ENCODE peak calls at places on chromosomes 16 and 17, in eight cellular contexts. Y is kidney, O is cardiac muscle cell, M is GM23338, I is mucosa of descending colon, A is heart left ventricle, B is SJCRH30, H is HepG2. E is an unnamed sample.

GRCh38 chr17:75471207-75471606 is 14.8 kb downstream of the TMEM94 start:
- DNase-seq in Y (no peak), A (no peak), M (no peak), B (no peak), H (no peak), I (no peak), O (no peak), E (no peak)

GRCh38 chr16:81493755-81494433 is 49.3 kb downstream of the CMIP start:
- DNase-seq in H (peak; percentile 57), A (no peak), O (no peak), I (peak; percentile 82), Y (peak; percentile 95), M (no peak), B (no peak), E (no peak)

GRCh38 chr17:2421315-2422147 is 20.7 kb upstream of the MNT start:
- DNase-seq in A (no peak), H (no peak), M (peak; percentile 63), Y (no peak), O (no peak), B (no peak), I (no peak), E (peak; percentile 83)

GRCh38 chr17:19508327-19508867 is 25.3 kb upstream of the SLC47A1 start:
- DNase-seq in A (peak; percentile 51), O (no peak), B (no peak), Y (peak; percentile 84), M (peak; percentile 32), H (no peak), I (peak; percentile 76), E (peak; percentile 45)

GRCh38 chr16:10080031-10080772 is 102.0 kb downstream of the GRIN2A start:
- DNase-seq in M (no peak), B (peak; percentile 2), O (peak; percentile 52), I (no peak), A (peak; percentile 69), H (no peak), Y (no peak), E (no peak)

GRCh38 chr16:87465306-87465705 is 27.5 kb downstream of the ZCCHC14 start:
- DNase-seq in A (peak; percentile 82), H (peak; percentile 79), Y (peak; percentile 92), M (no peak), I (peak; percentile 82), B (peak; percentile 41), O (no peak), E (no peak)

GRCh38 chr17:35241520-35241919 is 1.4 kb upstream of the SLFN5 start:
- DNase-seq in H (no peak), Y (no peak), O (no peak), I (peak; percentile 57), A (no peak), M (peak; percentile 15), B (no peak), E (no peak)

GRCh38 chr17:9124554-9124935 is 103.2 kb downstream of the NTN1 start:
- DNase-seq in B (no peak), O (no peak), M (no peak), I (no peak), H (no peak), Y (no peak), A (no peak), E (no peak)

GRCh38 chr17:52027081-52027480 is 131.4 kb downstream of the CA10 start:
- DNase-seq in H (no peak), M (peak; percentile 12), B (no peak), A (no peak), I (no peak), O (no peak), Y (no peak), E (no peak)

GRCh38 chr16:84040823-84041391 is 1.7 kb downstream of the SLC38A8 start:
- DNase-seq in A (no peak), I (peak; percentile 17), Y (peak; percentile 68), M (no peak), O (no peak), B (peak; percentile 85), H (no peak), E (no peak)
- H3K4me3 ChIP-seq in A (no peak overlapping the region), I (no peak overlapping the region), Y (no peak overlapping the region), M (no peak overlapping the region), O (no peak overlapping the region), B (peak overlapping the region; percentile 30), H (no peak overlapping the region), E (no peak overlapping the region)

GRCh38 chr16:20397468-20398074 is 7.0 kb downstream of the PDILT start:
- DNase-seq in M (no peak), Y (no peak), B (no peak), H (peak; percentile 31), I (no peak), O (no peak), A (no peak), E (no peak)
- H3K4me3 ChIP-seq in M (no peak overlapping the region), Y (no peak overlapping the region), B (no peak overlapping the region), H (peak overlapping the region; percentile 36), I (no peak overlapping the region), O (no peak overlapping the region), A (no peak overlapping the region), E (no peak overlapping the region)

DNA sequence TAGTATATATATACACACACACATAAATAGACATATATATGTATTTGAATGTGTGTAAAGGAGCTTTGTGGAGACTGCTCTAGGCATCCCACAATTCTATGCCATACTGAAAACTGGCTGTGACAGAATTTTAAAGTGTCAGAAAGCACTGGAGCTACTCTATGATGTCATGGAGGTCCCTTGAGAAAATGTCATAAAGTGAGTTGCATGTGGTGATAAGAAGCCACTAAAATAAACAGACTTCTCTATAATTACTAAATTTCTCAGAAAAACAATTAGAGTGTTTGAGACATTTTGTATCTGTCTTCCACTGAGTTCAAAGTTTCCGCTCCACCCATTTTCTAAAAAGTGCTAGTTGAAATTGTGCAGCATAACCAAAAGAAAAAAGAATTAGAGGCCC is 603.9 kb downstream of the KCNJ2 start:
- DNase-seq in Y (no peak), I (no peak), M (no peak), B (no peak), A (no peak), H (no peak), O (no peak), E (no peak)
- H3K4me3 ChIP-seq in Y (no peak overlapping the region), I (no peak overlapping the region), M (no peak overlapping the region), B (no peak overlapping the region), A (no peak overlapping the region), H (no peak overlapping the region), O (no peak overlapping the region), E (no peak overlapping the region)

GRCh38 chr17:49471089-49471683 is 23.9 kb upstream of the NGFR start:
- DNase-seq in O (peak; percentile 60), A (peak; percentile 63), M (peak; percentile 52), H (peak; percentile 16), Y (no peak), B (no peak), I (no peak), E (no peak)
- H3K4me3 ChIP-seq in O (no peak overlapping the region), A (no peak overlapping the region), M (peak overlapping the region; percentile 71), H (no peak overlapping the region), Y (no peak overlapping the region), B (no peak overlapping the region), I (no peak overlapping the region), E (no peak overlapping the region)

DNA sequence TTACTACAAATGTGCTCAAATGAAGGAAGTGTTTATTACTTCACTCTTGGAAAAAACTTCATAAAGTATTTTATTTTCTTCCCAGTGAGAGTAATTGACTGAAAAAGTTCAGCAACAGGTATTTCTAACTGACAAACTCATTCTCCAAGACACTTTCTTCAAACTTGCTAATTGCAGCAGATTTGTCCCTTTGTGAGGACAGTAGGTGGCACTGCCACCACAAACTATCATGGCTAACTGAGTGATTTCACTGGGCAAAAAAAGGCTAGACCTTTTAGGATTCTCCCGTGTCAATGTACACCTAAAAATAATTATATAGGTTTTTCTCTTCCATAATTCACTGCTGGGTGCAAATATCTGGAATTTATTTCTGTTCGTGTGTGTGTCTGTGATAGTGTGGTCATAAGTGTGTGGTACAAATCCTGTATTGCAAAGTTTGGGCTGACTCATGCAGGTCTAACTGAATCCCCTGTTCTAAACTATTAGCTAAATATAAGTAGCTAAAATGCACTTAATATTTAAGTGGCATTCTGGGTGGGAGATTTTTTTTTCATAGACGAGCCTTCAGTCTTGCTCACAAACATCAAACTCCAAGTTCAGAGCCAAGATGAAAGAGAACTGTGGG is 3.9 kb downstream of the HS3ST3A1 start:
- DNase-seq in M (peak; percentile 46), B (peak; percentile 55), I (no peak), Y (no peak), A (peak; percentile 35), H (peak; percentile 45), O (peak; percentile 67), E (peak; percentile 46)
- H3K4me3 ChIP-seq in M (no peak overlapping the region), B (no peak overlapping the region), I (no peak overlapping the region), Y (no peak overlapping the region), A (no peak overlapping the region), H (no peak overlapping the region), O (peak overlapping the region; percentile 41), E (no peak overlapping the region)

DNA sequence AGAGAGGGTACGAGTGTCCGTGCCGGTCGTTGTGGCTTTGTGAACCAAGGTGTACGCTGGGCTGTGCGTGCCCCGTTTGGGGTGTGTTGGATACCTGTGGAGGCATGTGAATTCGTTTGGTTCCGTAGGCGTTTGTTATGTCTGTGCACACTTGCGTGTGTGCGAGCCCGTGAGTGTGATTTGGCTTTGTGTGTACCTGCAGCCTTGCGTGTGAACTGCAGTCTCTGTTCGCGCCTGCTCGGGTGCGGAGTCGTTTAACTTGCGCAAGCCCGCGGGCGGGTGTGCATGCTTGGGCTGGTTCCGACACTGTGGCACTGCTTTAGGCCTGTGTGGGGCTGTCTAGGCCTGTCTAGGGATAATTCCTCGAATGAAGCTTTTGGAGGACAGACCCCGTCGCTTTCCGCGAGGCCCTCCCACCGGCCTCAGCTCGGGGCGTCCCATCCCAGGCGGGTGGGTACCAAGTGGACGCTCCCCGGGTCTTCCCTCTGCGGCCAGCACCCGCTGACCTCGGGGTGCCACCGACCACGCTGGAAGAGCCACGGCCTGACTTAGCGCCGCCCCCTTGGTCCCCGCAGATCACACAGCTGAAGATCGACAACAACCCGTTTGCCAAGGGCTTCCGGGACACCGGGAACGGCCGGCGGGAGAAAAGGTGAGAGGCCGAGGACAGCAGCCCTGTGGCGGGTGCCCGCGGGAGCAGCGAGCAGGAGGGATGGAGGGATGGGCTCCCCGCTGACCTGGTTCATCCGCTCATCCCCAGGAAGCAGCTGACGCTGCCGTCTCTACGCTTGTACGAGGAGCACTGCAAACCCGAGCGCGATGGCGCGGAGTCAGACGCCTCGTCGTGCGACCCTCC is 4.4 kb downstream of the TBX2 start:
- DNase-seq in I (peak; percentile 43), A (peak; percentile 35), M (peak; percentile 48), H (no peak), Y (peak; percentile 74), O (no peak), B (no peak), E (no peak)
- H3K4me3 ChIP-seq in I (no peak overlapping the region), A (peak overlapping the region; percentile 65), M (peak overlapping the region; percentile 48), H (no peak overlapping the region), Y (peak overlapping the region; percentile 80), O (peak overlapping the region; percentile 63), B (peak overlapping the region; percentile 91), E (no peak overlapping the region)